ENCODE peak calls at places on chromosomes 2 and 18, in five cellular contexts. D, Z, M, Q and V are unnamed samples.

GRCh38 chr18:49656098-49656591 is 94.3 kb downstream of the LIPG start:
- DNase-seq in D (no peak), Z (no peak), M (no peak), Q (no peak), V (no peak)

GRCh38 chr18:63131106-63131943 is 188.2 kb downstream of the BCL2 start:
- DNase-seq in D (peak; percentile 75), Z (peak; percentile 73), M (no peak), Q (peak; percentile 16), V (no peak)

GRCh38 chr2:157032019-157032418 is 225.5 kb upstream of the GALNT5 start:
- DNase-seq in D (peak; percentile 88), Z (no peak), M (no peak), Q (peak; percentile 48), V (no peak)

GRCh38 chr2:96324716-96325037 is 440 bp upstream of the ITPRIPL1 start:
- DNase-seq in D (no peak), Z (no peak), M (no peak), Q (no peak), V (no peak)

GRCh38 chr2:202408546-202409140 is 32.5 kb downstream of the BMPR2 start:
- DNase-seq in D (peak; percentile 17), Z (no peak), M (no peak), Q (no peak), V (no peak)

GRCh38 chr2:239184968-239185903 is 215.6 kb downstream of the HDAC4 start:
- DNase-seq in D (no peak), Z (peak; percentile 54), M (peak; percentile 6), Q (no peak), V (no peak)

GRCh38 chr2:89833780-89834117 is 1142.3 kb downstream of the RPIA start:
- DNase-seq in D (no peak), Z (no peak), M (no peak), Q (no peak), V (no peak)

GRCh38 chr18:54806526-54806925 is 21.8 kb upstream of the RAB27B start:
- DNase-seq in D (peak; percentile 62), Z (no peak), M (no peak), Q (no peak), V (no peak)

GRCh38 chr2:128475427-128476211 is 157.0 kb upstream of the HS6ST1 start:
- DNase-seq in D (no peak), Z (no peak), M (no peak), Q (no peak), V (no peak)

GRCh38 chr2:105308785-105309540 is 20.6 kb downstream of the TGFBRAP1 start:
- DNase-seq in D (no peak), Z (no peak), M (no peak), Q (no peak), V (no peak)

GRCh38 chr2:47499621-47500309 is 96.8 kb downstream of the MSH2 start:
- DNase-seq in D (no peak), Z (no peak), M (no peak), Q (no peak), V (no peak)

GRCh38 chr2:231877533-231878456 is 48.4 kb downstream of the NPPC start:
- DNase-seq in D (no peak), Z (no peak), M (no peak), Q (peak; percentile 36), V (no peak)

GRCh38 chr2:201648-202433 is 62.0 kb downstream of the SH3YL1 start:
- DNase-seq in D (no peak), Z (no peak), M (no peak), Q (no peak), V (no peak)

GRCh38 chr2:222306393-222307137 is 7.8 kb upstream of the PAX3 start:
- DNase-seq in D (no peak), Z (no peak), M (no peak), Q (no peak), V (no peak)

GRCh38 chr2:113826346-113827285 is 63.3 kb upstream of the ACTR3 start:
- DNase-seq in D (no peak), Z (no peak), M (no peak), Q (no peak), V (no peak)

GRCh38 chr2:85212846-85213245 is 79.7 kb downstream of the TCF7L1 start:
- DNase-seq in D (no peak), Z (no peak), M (no peak), Q (no peak), V (no peak)

GRCh38 chr2:108972663-108973062 is 16.4 kb downstream of the EDAR start:
- DNase-seq in D (no peak), Z (no peak), M (no peak), Q (no peak), V (no peak)

GRCh38 chr18:6793986-6794385 is 64.5 kb downstream of the ARHGAP28 start:
- DNase-seq in D (no peak), Z (no peak), M (no peak), Q (no peak), V (no peak)

GRCh38 chr2:55843096-55843991 is 80.2 kb downstream of the EFEMP1 start:
- DNase-seq in D (peak; percentile 82), Z (no peak), M (no peak), Q (peak; percentile 18), V (no peak)

GRCh38 chr18:23384778-23385736 is 68.0 kb upstream of the RIOK3 start:
- DNase-seq in D (no peak), Z (no peak), M (no peak), Q (no peak), V (no peak)

GRCh38 chr18:21179590-21180220 is 62.3 kb upstream of the GREB1L start:
- DNase-seq in D (peak; percentile 82), Z (no peak), M (peak; percentile 49), Q (peak; percentile 25), V (peak; percentile 36)

DNA sequence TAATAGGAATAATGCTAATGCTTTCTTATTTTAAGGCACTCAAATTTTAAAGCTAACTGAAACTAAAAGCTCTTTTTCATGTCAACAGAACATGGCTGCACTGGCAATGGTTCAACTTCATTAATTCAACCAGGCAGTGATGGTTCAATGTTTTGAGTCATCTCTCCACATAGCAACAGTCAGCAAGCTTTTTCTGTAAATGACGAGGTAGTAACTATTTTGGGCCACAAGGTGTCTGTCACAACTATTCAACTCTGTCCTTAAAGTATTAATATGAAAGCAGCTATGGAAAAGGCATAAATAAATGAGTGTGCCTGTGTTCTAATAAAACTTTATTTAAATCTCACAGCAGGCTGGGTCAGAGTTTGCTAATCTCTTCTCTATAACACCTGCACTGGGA is 1425.6 kb upstream of the PIK3C3 start:
- DNase-seq in D (peak; percentile 43), Z (no peak), M (no peak), Q (no peak), V (no peak)
- TF ChIP-seq CTCF in D (peak; percentile 16), Z (no peak), M (peak; percentile 47), Q (no peak), V (no peak)

GRCh38 chr2:218854860-218855259 is 4.7 kb upstream of the WNT6 start:
- DNase-seq in D (no peak), Z (no peak), M (no peak), Q (no peak), V (no peak)

GRCh38 chr2:218853766-218854165 is 5.8 kb upstream of the WNT6 start:
- DNase-seq in D (peak; percentile 63), Z (peak; percentile 50), M (no peak), Q (no peak), V (no peak)

GRCh38 chr2:218851286-218851685 is 8.3 kb upstream of the WNT6 start:
- DNase-seq in D (no peak), Z (no peak), M (no peak), Q (no peak), V (no peak)

GRCh38 chr2:218850796-218851195 is 8.8 kb upstream of the WNT6 start:
- DNase-seq in D (no peak), Z (no peak), M (no peak), Q (no peak), V (no peak)

GRCh38 chr2:218852911-218853667 is 6.5 kb upstream of the WNT6 start:
- DNase-seq in D (peak; percentile 79), Z (no peak), M (peak; percentile 77), Q (no peak), V (no peak)
- TF ChIP-seq CTCF in D (peak; percentile 79), Z (peak; percentile 24), M (peak; percentile 90), Q (peak; percentile 83), V (peak; percentile 78)

DNA sequence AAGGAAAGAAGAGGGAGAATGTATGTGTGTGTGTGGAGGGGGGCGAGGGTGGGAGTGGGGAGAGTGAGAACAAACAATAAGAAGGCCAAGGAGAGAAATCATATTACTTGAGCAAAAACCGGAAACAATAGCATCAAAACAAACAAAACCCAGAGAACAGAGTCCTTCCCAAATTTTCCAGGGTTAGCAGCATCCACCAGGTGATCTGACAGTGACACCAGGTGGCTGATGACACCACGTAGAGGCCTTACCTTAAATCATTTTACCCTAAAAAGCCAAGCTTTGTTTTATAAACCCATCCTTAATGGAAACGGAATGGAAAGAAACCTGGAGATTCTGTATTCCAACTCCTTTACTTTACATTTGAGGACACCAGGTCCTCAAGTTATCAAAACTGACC is 42.9 kb downstream of the CDCA7 start:
- DNase-seq in D (no peak), Z (no peak), M (no peak), Q (no peak), V (no peak)
- TF ChIP-seq CTCF in D (no peak), Z (no peak), M (no peak), Q (peak; percentile 41), V (peak; percentile 19)

GRCh38 chr2:173286153-173286809 is 68.4 kb upstream of the CDCA7 start:
- DNase-seq in D (no peak), Z (no peak), M (no peak), Q (peak; percentile 8), V (peak; percentile 57)
- TF ChIP-seq CTCF in D (no peak), Z (no peak), M (no peak), Q (peak; percentile 15), V (peak; percentile 37)

DNA sequence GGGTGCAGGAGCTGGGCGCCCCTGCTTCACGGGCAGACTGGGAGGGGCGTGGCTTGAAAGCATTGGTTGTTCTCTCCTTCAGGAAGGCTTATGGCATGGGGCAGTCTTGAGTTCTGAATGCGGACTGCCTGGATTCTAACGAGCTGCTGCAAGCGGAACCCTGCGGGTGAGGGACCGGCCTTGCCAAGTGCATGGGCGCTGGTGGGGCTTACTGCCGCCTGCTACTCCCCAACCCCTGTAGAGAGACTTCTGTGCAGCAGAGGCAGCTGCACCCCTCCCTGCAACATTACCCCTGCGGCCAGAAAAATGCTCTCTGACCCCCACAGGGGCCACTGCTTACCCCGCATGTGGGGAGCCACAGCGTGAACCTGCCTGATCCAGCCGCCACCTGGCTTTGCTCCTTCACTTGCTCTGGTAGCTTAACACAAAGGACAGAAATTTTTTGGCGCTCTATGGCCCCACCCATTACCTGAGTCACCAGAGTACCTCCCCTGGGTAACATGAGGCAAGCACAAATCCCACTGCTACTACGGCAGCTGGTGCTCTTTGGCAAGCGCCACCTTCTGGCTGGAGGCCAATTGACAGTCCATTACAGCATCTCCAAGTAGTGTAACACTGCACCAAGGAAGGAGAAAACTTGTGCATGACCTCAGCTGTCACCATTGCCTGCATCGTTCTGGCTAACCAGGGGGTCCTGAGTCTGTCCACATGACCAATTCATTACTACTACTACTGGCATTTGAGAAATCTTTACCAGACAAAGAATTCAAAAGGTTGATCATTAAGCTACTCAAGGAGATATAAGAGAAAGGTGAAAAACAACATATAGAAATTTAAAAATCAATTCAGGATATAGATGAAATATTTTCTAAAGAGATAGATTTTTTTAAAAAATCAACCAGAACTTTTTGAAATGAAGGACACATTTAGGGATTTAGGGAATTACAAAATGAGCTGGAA is 35.4 kb downstream of the MYL12B start:
- DNase-seq in D (peak; percentile 93), Z (peak; percentile 88), M (peak; percentile 93), Q (peak; percentile 34), V (peak; percentile 74)
- TF ChIP-seq CTCF in D (peak; percentile 44), Z (no peak), M (peak; percentile 87), Q (peak; percentile 54), V (peak; percentile 96)

GRCh38 chr2:11716689-11717321 is 29.6 kb upstream of the LPIN1 start:
- DNase-seq in D (peak; percentile 87), Z (no peak), M (no peak), Q (no peak), V (no peak)
- TF ChIP-seq CTCF in D (no peak), Z (no peak), M (no peak), Q (no peak), V (no peak)